ENCODE peak calls at places on chromosomes 13 and 19, in five cellular contexts. One of them, this sample, is unnamed. For H3K27me3 and H3K4me1, the result is how much of the 10 kb centered on the place peaks cover.

GRCh38 chr13:26585136-26585535 is 27.7 kb downstream of the WASF3 start:
- DNase-seq in stomach: no peak
- DNase-seq in ovary: no peak
- DNase-seq in uterus: no peak
- DNase-seq in H9: no peak
- DNase-seq in this sample: no peak

GRCh38 chr19:566844-567243 is 5.6 kb upstream of the BSG start:
- DNase-seq in stomach: no peak
- DNase-seq in ovary: no peak
- DNase-seq in uterus: peak
- DNase-seq in H9: no peak
- DNase-seq in this sample: no peak

GRCh38 chr19:19535311-19536191 is 2.5 kb upstream of the CILP2 start:
- DNase-seq in stomach: no peak
- DNase-seq in ovary: no peak
- DNase-seq in uterus: no peak
- DNase-seq in H9: no peak
- DNase-seq in this sample: no peak

GRCh38 chr19:46610851-46611770 is 10.0 kb downstream of the CALM3 start:
- DNase-seq in stomach: no peak
- DNase-seq in ovary: no peak
- DNase-seq in uterus: no peak
- DNase-seq in H9: no peak
- DNase-seq in this sample: peak

GRCh38 chr19:41646589-41647204 is 19.8 kb upstream of the CEACAM4 start:
- DNase-seq in stomach: no peak
- DNase-seq in ovary: no peak
- DNase-seq in uterus: no peak
- DNase-seq in H9: no peak
- DNase-seq in this sample: no peak

GRCh38 chr19:29487432-29487831 is 38.4 kb upstream of the VSTM2B start:
- DNase-seq in stomach: no peak
- DNase-seq in ovary: no peak
- DNase-seq in uterus: no peak
- DNase-seq in H9: no peak
- DNase-seq in this sample: no peak

GRCh38 chr13:21846605-21847004 is 175.7 kb downstream of the FGF9 start:
- DNase-seq in stomach: no peak
- DNase-seq in ovary: no peak
- DNase-seq in uterus: no peak
- DNase-seq in H9: peak
- DNase-seq in this sample: no peak

GRCh38 chr19:51020988-51021651 is 1.6 kb upstream of the KLK10 start:
- DNase-seq in stomach: peak
- DNase-seq in ovary: no peak
- DNase-seq in uterus: no peak
- DNase-seq in H9: no peak
- DNase-seq in this sample: no peak

GRCh38 chr13:48746816-48747215 is 93.1 kb downstream of the CYSLTR2 start:
- DNase-seq in stomach: no peak
- DNase-seq in ovary: no peak
- DNase-seq in uterus: no peak
- DNase-seq in H9: no peak
- DNase-seq in this sample: no peak

GRCh38 chr19:55133639-55134444 is 15.2 kb downstream of the TNNT1 start:
- DNase-seq in stomach: no peak
- DNase-seq in ovary: no peak
- DNase-seq in uterus: no peak
- DNase-seq in H9: no peak
- DNase-seq in this sample: peak

GRCh38 chr19:43934055-43934984 is 762 bp downstream of the ZNF45 start:
- DNase-seq in stomach: no peak
- DNase-seq in ovary: no peak
- DNase-seq in uterus: no peak
- DNase-seq in H9: no peak
- DNase-seq in this sample: no peak

GRCh38 chr19:46753420-46754155 is 7.3 kb upstream of the STRN4 start:
- DNase-seq in stomach: peak
- DNase-seq in ovary: peak
- DNase-seq in uterus: peak
- DNase-seq in H9: peak
- DNase-seq in this sample: no peak

GRCh38 chr19:5120321-5120720 is 151.4 kb downstream of the KDM4B start:
- DNase-seq in stomach: no peak
- DNase-seq in ovary: no peak
- DNase-seq in uterus: no peak
- DNase-seq in H9: no peak
- DNase-seq in this sample: no peak
- TF ChIP-seq CTCF in stomach: no peak
- TF ChIP-seq CTCF in ovary: no peak
- TF ChIP-seq CTCF in uterus: no peak
- TF ChIP-seq CTCF in H9: no peak
- TF ChIP-seq CTCF in this sample: no peak

GRCh38 chr13:29961036-29961685 is 110.7 kb upstream of the UBL3 start:
- DNase-seq in stomach: no peak
- DNase-seq in ovary: no peak
- DNase-seq in uterus: no peak
- DNase-seq in H9: no peak
- DNase-seq in this sample: no peak
- H3K27me3 ChIP-seq in stomach: under half
- H3K27me3 ChIP-seq in ovary: under half
- H3K27me3 ChIP-seq in uterus: under half
- H3K27me3 ChIP-seq in H9: under half
- H3K27me3 ChIP-seq in this sample: under half

GRCh38 chr13:93800342-93800741 is 573.7 kb downstream of the GPC6 start:
- DNase-seq in stomach: no peak
- DNase-seq in ovary: no peak
- DNase-seq in uterus: no peak
- DNase-seq in H9: no peak
- DNase-seq in this sample: no peak
- H3K4me1 ChIP-seq in stomach: under half
- H3K4me1 ChIP-seq in ovary: under half
- H3K4me1 ChIP-seq in uterus: under half
- H3K4me1 ChIP-seq in H9: under half
- H3K4me1 ChIP-seq in this sample: under half

GRCh38 chr13:44879452-44880058 is 109.7 kb downstream of the NUFIP1 start:
- DNase-seq in stomach: no peak
- DNase-seq in ovary: no peak
- DNase-seq in uterus: no peak
- DNase-seq in H9: no peak
- DNase-seq in this sample: no peak
- TF ChIP-seq CTCF in stomach: peak
- TF ChIP-seq CTCF in ovary: no peak
- TF ChIP-seq CTCF in uterus: peak
- TF ChIP-seq CTCF in H9: peak
- TF ChIP-seq CTCF in this sample: peak

GRCh38 chr19:3916033-3916432 is 16.8 kb upstream of the NMRK2 start:
- DNase-seq in stomach: no peak
- DNase-seq in ovary: no peak
- DNase-seq in uterus: no peak
- DNase-seq in H9: no peak
- DNase-seq in this sample: no peak
- H3K27me3 ChIP-seq in stomach: under half
- H3K27me3 ChIP-seq in ovary: under half
- H3K27me3 ChIP-seq in uterus: under half
- H3K27me3 ChIP-seq in H9: under half
- H3K27me3 ChIP-seq in this sample: under half

GRCh38 chr13:114097504-114097892 is 34.9 kb downstream of the RASA3 start:
- DNase-seq in stomach: no peak
- DNase-seq in ovary: no peak
- DNase-seq in uterus: peak
- DNase-seq in H9: no peak
- DNase-seq in this sample: no peak
- H3K4me1 ChIP-seq in stomach: under half
- H3K4me1 ChIP-seq in ovary: under half
- H3K4me1 ChIP-seq in uterus: under half
- H3K4me1 ChIP-seq in H9: under half
- H3K4me1 ChIP-seq in this sample: under half

GRCh38 chr13:62014299-62014698 is 598.6 kb upstream of the PCDH20 start:
- DNase-seq in stomach: no peak
- DNase-seq in ovary: no peak
- DNase-seq in uterus: no peak
- DNase-seq in H9: no peak
- DNase-seq in this sample: no peak
- TF ChIP-seq CTCF in stomach: no peak
- TF ChIP-seq CTCF in ovary: no peak
- TF ChIP-seq CTCF in uterus: no peak
- TF ChIP-seq CTCF in H9: peak
- TF ChIP-seq CTCF in this sample: peak

GRCh38 chr19:5271145-5271544 is 69.5 kb downstream of the PTPRS start:
- DNase-seq in stomach: no peak
- DNase-seq in ovary: no peak
- DNase-seq in uterus: no peak
- DNase-seq in H9: no peak
- DNase-seq in this sample: no peak
- H3K27me3 ChIP-seq in stomach: under half
- H3K27me3 ChIP-seq in ovary: under half
- H3K27me3 ChIP-seq in uterus: under half
- H3K27me3 ChIP-seq in H9: under half
- H3K27me3 ChIP-seq in this sample: under half

DNA sequence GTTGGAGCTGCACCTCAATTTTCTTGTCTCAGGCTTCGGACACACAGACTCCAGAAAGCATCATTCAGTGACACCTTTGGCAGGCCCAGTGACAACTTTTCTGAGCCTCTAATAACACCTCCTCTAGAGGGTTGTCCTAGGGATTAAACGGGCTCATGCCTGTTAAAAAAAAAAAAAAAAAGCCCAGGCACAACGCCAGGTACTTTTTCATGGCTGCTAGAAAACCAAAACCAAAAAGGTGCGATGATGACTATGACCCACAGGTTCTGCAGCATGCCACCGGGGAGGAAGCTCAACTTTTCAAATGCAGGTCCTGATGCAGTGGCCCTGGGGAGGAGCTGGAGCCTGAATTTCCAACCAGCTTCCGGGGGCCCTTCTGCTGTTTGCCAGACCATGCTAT is 184.2 kb downstream of the ABCC4 start:
- DNase-seq in stomach: no peak
- DNase-seq in ovary: no peak
- DNase-seq in uterus: no peak
- DNase-seq in H9: no peak
- DNase-seq in this sample: no peak
- H3K4me1 ChIP-seq in stomach: under half
- H3K4me1 ChIP-seq in ovary: under half
- H3K4me1 ChIP-seq in uterus: under half
- H3K4me1 ChIP-seq in H9: under half
- H3K4me1 ChIP-seq in this sample: under half

This sample was measured in psoas muscle.